ENCODE peak calls at places on chromosomes 6 and 20, in ten cellular contexts. One of them, this sample, is unnamed.

GRCh38 chr6:123415844-123416468 is 220.8 kb downstream of the TRDN start:
- DNase-seq in RWPE2: no peak
- DNase-seq in kidney epithelial cell: peak; percentile 7
- DNase-seq in Peyer's patch: peak; percentile 58
- DNase-seq in lower lobe of right lung: no peak
- DNase-seq in esophagus muscularis mucosa: no peak
- DNase-seq in Caco-2: peak; percentile 48
- DNase-seq in PC-3: peak; percentile 59
- DNase-seq in transverse colon: peak; percentile 13
- DNase-seq in brain microvascular endothelial cell: peak; percentile 52
- DNase-seq in this sample: peak; percentile 51

GRCh38 chr20:48657426-48658197 is 170.2 kb downstream of the PREX1 start:
- DNase-seq in transverse colon: peak; percentile 67
- DNase-seq in Peyer's patch: peak; percentile 85
- DNase-seq in kidney epithelial cell: peak; percentile 12
- DNase-seq in Caco-2: peak; percentile 89
- DNase-seq in PC-3: peak; percentile 93
- DNase-seq in brain microvascular endothelial cell: peak; percentile 69
- DNase-seq in lower lobe of right lung: peak; percentile 67
- DNase-seq in esophagus muscularis mucosa: no peak
- DNase-seq in RWPE2: no peak
- DNase-seq in this sample: peak; percentile 55

GRCh38 chr6:29552512-29553051 is 7.0 kb downstream of the UBD start:
- DNase-seq in transverse colon: no peak
- DNase-seq in Peyer's patch: no peak
- DNase-seq in brain microvascular endothelial cell: peak; percentile 78
- DNase-seq in lower lobe of right lung: no peak
- DNase-seq in esophagus muscularis mucosa: peak; percentile 77
- DNase-seq in Caco-2: no peak
- DNase-seq in kidney epithelial cell: no peak
- DNase-seq in RWPE2: no peak
- DNase-seq in PC-3: peak; percentile 75
- DNase-seq in this sample: peak; percentile 74

GRCh38 chr6:48141975-48142374 is 31.0 kb upstream of the PTCHD4 start:
- DNase-seq in brain microvascular endothelial cell: no peak
- DNase-seq in Peyer's patch: no peak
- DNase-seq in lower lobe of right lung: no peak
- DNase-seq in kidney epithelial cell: peak; percentile 29
- DNase-seq in transverse colon: no peak
- DNase-seq in Caco-2: no peak
- DNase-seq in PC-3: peak; percentile 12
- DNase-seq in RWPE2: no peak
- DNase-seq in esophagus muscularis mucosa: no peak
- DNase-seq in this sample: peak; percentile 73

GRCh38 chr6:776394-777041 is 83.6 kb upstream of the EXOC2 start:
- DNase-seq in brain microvascular endothelial cell: no peak
- DNase-seq in Caco-2: no peak
- DNase-seq in PC-3: no peak
- DNase-seq in kidney epithelial cell: no peak
- DNase-seq in lower lobe of right lung: no peak
- DNase-seq in Peyer's patch: no peak
- DNase-seq in esophagus muscularis mucosa: peak; percentile 55
- DNase-seq in transverse colon: no peak
- DNase-seq in RWPE2: no peak
- DNase-seq in this sample: no peak

GRCh38 chr6:83511901-83512681 is at the start of gene PRSS35:
- DNase-seq in kidney epithelial cell: no peak
- DNase-seq in esophagus muscularis mucosa: no peak
- DNase-seq in RWPE2: peak; percentile 59
- DNase-seq in lower lobe of right lung: peak; percentile 58
- DNase-seq in Caco-2: peak; percentile 88
- DNase-seq in transverse colon: peak; percentile 38
- DNase-seq in brain microvascular endothelial cell: peak; percentile 38
- DNase-seq in PC-3: peak; percentile 44
- DNase-seq in Peyer's patch: peak; percentile 65
- DNase-seq in this sample: peak; percentile 28

GRCh38 chr6:33452496-33452895 is 1.9 kb upstream of the ZBTB9 start:
- DNase-seq in transverse colon: no peak
- DNase-seq in Peyer's patch: peak; percentile 21
- DNase-seq in brain microvascular endothelial cell: no peak
- DNase-seq in Caco-2: no peak
- DNase-seq in kidney epithelial cell: no peak
- DNase-seq in RWPE2: no peak
- DNase-seq in PC-3: no peak
- DNase-seq in lower lobe of right lung: no peak
- DNase-seq in esophagus muscularis mucosa: no peak
- DNase-seq in this sample: no peak

GRCh38 chr6:133542056-133542821 is 301.1 kb downstream of the EYA4 start:
- DNase-seq in Caco-2: no peak
- DNase-seq in PC-3: peak; percentile 55
- DNase-seq in transverse colon: no peak
- DNase-seq in brain microvascular endothelial cell: no peak
- DNase-seq in lower lobe of right lung: no peak
- DNase-seq in esophagus muscularis mucosa: no peak
- DNase-seq in kidney epithelial cell: no peak
- DNase-seq in Peyer's patch: no peak
- DNase-seq in RWPE2: no peak
- DNase-seq in this sample: peak; percentile 44

GRCh38 chr6:169489642-169490408 is 212.0 kb downstream of the WDR27 start:
- DNase-seq in PC-3: no peak
- DNase-seq in kidney epithelial cell: no peak
- DNase-seq in esophagus muscularis mucosa: no peak
- DNase-seq in brain microvascular endothelial cell: no peak
- DNase-seq in Peyer's patch: no peak
- DNase-seq in transverse colon: no peak
- DNase-seq in RWPE2: no peak
- DNase-seq in Caco-2: no peak
- DNase-seq in lower lobe of right lung: no peak
- DNase-seq in this sample: no peak

GRCh38 chr6:13447949-13448724 is 39.3 kb downstream of the GFOD1 start:
- DNase-seq in kidney epithelial cell: no peak
- DNase-seq in transverse colon: no peak
- DNase-seq in Caco-2: no peak
- DNase-seq in brain microvascular endothelial cell: no peak
- DNase-seq in RWPE2: no peak
- DNase-seq in esophagus muscularis mucosa: no peak
- DNase-seq in lower lobe of right lung: no peak
- DNase-seq in Peyer's patch: peak; percentile 80
- DNase-seq in PC-3: no peak
- DNase-seq in this sample: peak; percentile 72

GRCh38 chr6:106870069-106870468 is 104.5 kb downstream of the CD24 start:
- DNase-seq in brain microvascular endothelial cell: peak; percentile 24
- DNase-seq in Caco-2: no peak
- DNase-seq in kidney epithelial cell: peak; percentile 93
- DNase-seq in transverse colon: no peak
- DNase-seq in Peyer's patch: no peak
- DNase-seq in RWPE2: peak; percentile 78
- DNase-seq in PC-3: peak; percentile 75
- DNase-seq in esophagus muscularis mucosa: no peak
- DNase-seq in lower lobe of right lung: no peak
- DNase-seq in this sample: peak; percentile 99

GRCh38 chr20:906703-907102 is 9.4 kb downstream of the ANGPT4 start:
- DNase-seq in kidney epithelial cell: no peak
- DNase-seq in PC-3: no peak
- DNase-seq in esophagus muscularis mucosa: no peak
- DNase-seq in RWPE2: no peak
- DNase-seq in Caco-2: no peak
- DNase-seq in brain microvascular endothelial cell: no peak
- DNase-seq in Peyer's patch: no peak
- DNase-seq in transverse colon: no peak
- DNase-seq in lower lobe of right lung: no peak
- DNase-seq in this sample: no peak

GRCh38 chr20:44392776-44393607 is 37.5 kb downstream of the HNF4A start:
- DNase-seq in Peyer's patch: peak; percentile 88
- DNase-seq in brain microvascular endothelial cell: no peak
- DNase-seq in esophagus muscularis mucosa: no peak
- DNase-seq in PC-3: no peak
- DNase-seq in lower lobe of right lung: no peak
- DNase-seq in transverse colon: peak; percentile 78
- DNase-seq in Caco-2: peak; percentile 61
- DNase-seq in kidney epithelial cell: no peak
- DNase-seq in RWPE2: no peak
- DNase-seq in this sample: no peak

GRCh38 chr6:153424719-153425400 is 293.8 kb upstream of the RGS17 start:
- DNase-seq in transverse colon: no peak
- DNase-seq in brain microvascular endothelial cell: no peak
- DNase-seq in Peyer's patch: no peak
- DNase-seq in kidney epithelial cell: no peak
- DNase-seq in RWPE2: no peak
- DNase-seq in Caco-2: no peak
- DNase-seq in PC-3: peak; percentile 48
- DNase-seq in esophagus muscularis mucosa: no peak
- DNase-seq in lower lobe of right lung: no peak
- DNase-seq in this sample: peak; percentile 54

GRCh38 chr6:44219053-44219814 is 2.5 kb downstream of the MYMX start:
- DNase-seq in PC-3: peak; percentile 72
- DNase-seq in Peyer's patch: peak; percentile 87
- DNase-seq in esophagus muscularis mucosa: peak; percentile 95
- DNase-seq in Caco-2: peak; percentile 94
- DNase-seq in transverse colon: peak; percentile 85
- DNase-seq in RWPE2: no peak
- DNase-seq in kidney epithelial cell: no peak
- DNase-seq in brain microvascular endothelial cell: no peak
- DNase-seq in lower lobe of right lung: peak; percentile 89
- DNase-seq in this sample: no peak

DNA sequence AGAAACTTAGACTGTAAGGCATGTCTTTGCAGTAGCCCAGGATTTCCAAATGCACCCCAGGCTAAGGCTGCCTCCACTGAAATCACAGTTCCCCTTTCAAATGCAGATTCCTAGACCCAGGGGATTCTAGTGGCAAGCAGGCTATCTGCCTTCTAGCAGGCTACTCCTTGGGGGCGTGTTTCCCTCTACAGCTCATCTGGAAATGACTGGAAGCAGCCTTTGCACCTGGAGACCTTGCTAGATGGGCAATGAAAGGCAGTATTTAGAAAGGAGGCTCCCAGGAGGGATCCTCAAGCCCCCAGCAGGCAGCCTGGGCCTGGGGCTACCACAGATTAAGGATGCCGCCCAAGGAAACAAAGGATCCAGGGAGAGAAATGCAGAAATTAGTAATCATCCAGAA is 26.0 kb upstream of the SYNDIG1 start:
- DNase-seq in transverse colon: no peak
- DNase-seq in PC-3: no peak
- DNase-seq in RWPE2: no peak
- DNase-seq in lower lobe of right lung: no peak
- DNase-seq in Peyer's patch: no peak
- DNase-seq in kidney epithelial cell: no peak
- DNase-seq in brain microvascular endothelial cell: no peak
- DNase-seq in esophagus muscularis mucosa: no peak
- DNase-seq in Caco-2: no peak
- DNase-seq in this sample: no peak
- TF ChIP-seq CTCF in transverse colon: no peak
- TF ChIP-seq CTCF in PC-3: no peak
- TF ChIP-seq CTCF in RWPE2: no peak
- TF ChIP-seq CTCF in lower lobe of right lung: no peak
- TF ChIP-seq CTCF in Peyer's patch: no peak
- TF ChIP-seq CTCF in kidney epithelial cell: no peak
- TF ChIP-seq CTCF in brain microvascular endothelial cell: no peak
- TF ChIP-seq CTCF in esophagus muscularis mucosa: no peak
- TF ChIP-seq CTCF in Caco-2: no peak
- TF ChIP-seq CTCF in this sample: no peak

GRCh38 chr6:4947716-4948115 is 56.1 kb downstream of the RPP40 start:
- DNase-seq in PC-3: no peak
- DNase-seq in brain microvascular endothelial cell: no peak
- DNase-seq in kidney epithelial cell: no peak
- DNase-seq in lower lobe of right lung: no peak
- DNase-seq in Caco-2: no peak
- DNase-seq in esophagus muscularis mucosa: no peak
- DNase-seq in Peyer's patch: no peak
- DNase-seq in RWPE2: no peak
- DNase-seq in transverse colon: no peak
- DNase-seq in this sample: no peak
- H3K36me3 ChIP-seq in PC-3: peaks cover 10% of the 10 kb centered on the region
- H3K36me3 ChIP-seq in brain microvascular endothelial cell: peaks cover 13% of the 10 kb centered on the region
- H3K36me3 ChIP-seq in kidney epithelial cell: no peaks in the 10 kb centered on the region
- H3K36me3 ChIP-seq in lower lobe of right lung: peaks cover 56% of the 10 kb centered on the region
- H3K36me3 ChIP-seq in Caco-2: peaks cover 1% of the 10 kb centered on the region
- H3K36me3 ChIP-seq in esophagus muscularis mucosa: peaks cover 51% of the 10 kb centered on the region
- H3K36me3 ChIP-seq in Peyer's patch: no peaks in the 10 kb centered on the region
- H3K36me3 ChIP-seq in RWPE2: peaks cover 25% of the 10 kb centered on the region
- H3K36me3 ChIP-seq in transverse colon: no peaks in the 10 kb centered on the region
- H3K36me3 ChIP-seq in this sample: peaks cover 14% of the 10 kb centered on the region

DNA sequence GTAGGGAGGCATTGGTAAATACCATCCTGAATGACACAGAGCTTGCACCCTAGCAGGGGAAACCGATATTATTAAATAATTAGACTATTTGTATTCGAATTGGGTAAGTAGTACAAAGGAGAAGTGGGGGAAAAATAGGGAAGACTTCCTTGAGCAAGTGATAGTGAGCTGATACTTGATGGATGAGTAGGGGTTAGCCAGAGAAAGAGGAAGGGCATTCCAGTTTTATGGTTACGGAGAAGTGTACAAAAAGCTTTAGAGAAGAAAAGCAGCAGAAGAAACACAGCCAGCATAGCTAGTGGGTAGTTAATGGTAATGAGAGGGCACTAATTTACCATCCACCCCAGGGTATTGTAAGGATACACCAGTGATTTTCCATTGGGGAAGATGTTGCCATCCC is 1.6 kb downstream of the RIOK1 start:
- DNase-seq in kidney epithelial cell: no peak
- DNase-seq in RWPE2: no peak
- DNase-seq in esophagus muscularis mucosa: no peak
- DNase-seq in Peyer's patch: no peak
- DNase-seq in Caco-2: no peak
- DNase-seq in transverse colon: no peak
- DNase-seq in PC-3: no peak
- DNase-seq in lower lobe of right lung: no peak
- DNase-seq in brain microvascular endothelial cell: no peak
- DNase-seq in this sample: peak; percentile 29
- H3K4me3 ChIP-seq in kidney epithelial cell: no peak overlapping the region
- H3K4me3 ChIP-seq in RWPE2: no peak overlapping the region
- H3K4me3 ChIP-seq in esophagus muscularis mucosa: no peak overlapping the region
- H3K4me3 ChIP-seq in Peyer's patch: no peak overlapping the region
- H3K4me3 ChIP-seq in Caco-2: no peak overlapping the region
- H3K4me3 ChIP-seq in transverse colon: no peak overlapping the region
- H3K4me3 ChIP-seq in PC-3: peak overlapping the region; percentile 82
- H3K4me3 ChIP-seq in lower lobe of right lung: peak overlapping the region; percentile 76
- H3K4me3 ChIP-seq in brain microvascular endothelial cell: no peak overlapping the region
- H3K4me3 ChIP-seq in this sample: no peak overlapping the region

DNA sequence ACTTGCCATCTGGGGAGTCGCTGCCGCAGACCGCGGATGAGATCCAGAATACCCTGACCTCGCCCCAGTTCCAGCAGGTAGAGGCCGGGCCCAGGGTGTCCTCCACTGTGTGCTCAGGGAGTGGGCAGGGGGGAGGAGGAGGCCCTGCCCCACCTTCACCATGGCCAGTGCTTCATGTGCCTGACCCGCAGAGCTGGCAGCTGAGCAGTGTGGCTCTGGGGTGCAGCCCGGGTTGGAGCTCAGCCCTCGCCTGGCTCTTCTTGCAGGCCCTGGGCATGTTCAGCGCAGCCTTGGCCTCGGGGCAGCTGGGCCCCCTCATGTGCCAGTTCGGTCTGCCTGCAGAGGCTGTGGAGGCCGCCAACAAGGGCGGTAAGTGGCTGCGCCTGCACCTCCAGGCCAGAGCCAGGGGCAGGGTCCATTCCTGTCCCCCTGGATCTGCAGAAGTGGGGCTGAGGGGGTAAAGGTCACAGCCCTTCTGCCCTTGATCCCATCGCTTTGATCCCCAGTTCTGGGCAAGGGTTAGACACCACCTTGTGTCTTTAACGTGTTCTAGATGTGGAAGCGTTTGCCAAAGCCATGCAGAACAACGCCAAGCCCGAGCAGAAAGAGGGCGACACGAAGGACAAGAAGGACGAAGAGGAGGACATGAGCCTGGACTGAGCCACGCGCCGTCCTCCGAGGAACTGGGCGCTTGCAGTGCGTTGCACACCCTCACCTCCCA is 5.5 kb downstream of the ADRM1 start:
- DNase-seq in esophagus muscularis mucosa: no peak
- DNase-seq in Caco-2: no peak
- DNase-seq in lower lobe of right lung: no peak
- DNase-seq in brain microvascular endothelial cell: no peak
- DNase-seq in PC-3: no peak
- DNase-seq in Peyer's patch: no peak
- DNase-seq in transverse colon: no peak
- DNase-seq in kidney epithelial cell: no peak
- DNase-seq in RWPE2: peak; percentile 90
- DNase-seq in this sample: peak; percentile 3
- TF ChIP-seq CTCF in esophagus muscularis mucosa: no peak
- TF ChIP-seq CTCF in Caco-2: no peak
- TF ChIP-seq CTCF in lower lobe of right lung: no peak
- TF ChIP-seq CTCF in brain microvascular endothelial cell: no peak
- TF ChIP-seq CTCF in PC-3: no peak
- TF ChIP-seq CTCF in Peyer's patch: no peak
- TF ChIP-seq CTCF in transverse colon: no peak
- TF ChIP-seq CTCF in kidney epithelial cell: no peak
- TF ChIP-seq CTCF in RWPE2: no peak
- TF ChIP-seq CTCF in this sample: no peak